ENCODE peak calls at places on chromosomes 3 and 15, in five cellular contexts. W is GM23338, B is pancreas, V is body of pancreas, Q is Panc1. M is an unnamed sample.

GRCh38 chr15:80461370-80462060 is 57.3 kb downstream of the ARNT2 start:
- ATAC-seq in W (no peak), B (no peak), V (no peak), Q (no peak), M (peak; percentile 26)

GRCh38 chr15:59249816-59250215 is 43.2 kb downstream of the LDHAL6B start:
- ATAC-seq in W (no peak), B (no peak), V (no peak), Q (no peak), M (no peak)

GRCh38 chr3:66449411-66449931 is 51.4 kb downstream of the LRIG1 start:
- ATAC-seq in W (no peak), B (no peak), V (no peak), Q (no peak), M (peak; percentile 52)

GRCh38 chr3:16146015-16146730 is 28.3 kb upstream of the GALNT15 start:
- ATAC-seq in W (no peak), B (no peak), V (no peak), Q (peak; percentile 29), M (no peak)

GRCh38 chr3:17231537-17232261 is 346.9 kb downstream of the PLCL2 start:
- ATAC-seq in W (no peak), B (peak; percentile 71), V (peak; percentile 48), Q (no peak), M (no peak)

GRCh38 chr15:60477164-60477563 is 1.8 kb downstream of the ICE2 start:
- ATAC-seq in W (no peak), B (no peak), V (no peak), Q (no peak), M (no peak)

GRCh38 chr3:51718547-51719412 is 11.9 kb downstream of the GRM2 start:
- ATAC-seq in W (peak; percentile 92), B (peak; percentile 87), V (peak; percentile 67), Q (peak; percentile 93), M (no peak)

GRCh38 chr15:51706347-51706746 is 25.0 kb downstream of the SCG3 start:
- ATAC-seq in W (no peak), B (no peak), V (no peak), Q (no peak), M (no peak)

GRCh38 chr3:193865339-193865738 is 270.6 kb upstream of the HES1 start:
- ATAC-seq in W (no peak), B (no peak), V (no peak), Q (no peak), M (no peak)

GRCh38 chr15:88655780-88656488 is 17.1 kb downstream of the ISG20 start:
- ATAC-seq in W (no peak), B (no peak), V (no peak), Q (no peak), M (no peak)

GRCh38 chr15:74396146-74396438 is 28.6 kb upstream of the CYP11A1 start:
- ATAC-seq in W (peak; percentile 16), B (no peak), V (no peak), Q (no peak), M (no peak)

GRCh38 chr3:170751894-170752283 is 118.1 kb downstream of the RPL22L1 start:
- ATAC-seq in W (no peak), B (peak; percentile 43), V (peak; percentile 24), Q (peak; percentile 76), M (peak; percentile 40)

GRCh38 chr3:58230876-58231552 is 6.6 kb upstream of the ABHD6 start:
- ATAC-seq in W (no peak), B (no peak), V (no peak), Q (no peak), M (no peak)
- H3K4me1 ChIP-seq in W (no peaks in the 10 kb centered on the region), B (no peaks in the 10 kb centered on the region), V (peaks cover 1% of the 10 kb centered on the region), Q (no peaks in the 10 kb centered on the region), M (no peaks in the 10 kb centered on the region)

GRCh38 chr3:123385981-123386380 is 62.9 kb downstream of the ADCY5 start:
- ATAC-seq in W (no peak), B (peak; percentile 52), V (peak; percentile 49), Q (peak; percentile 37), M (peak; percentile 45)
- H3K4me1 ChIP-seq in W (peaks cover 9% of the 10 kb centered on the region), B (no peaks in the 10 kb centered on the region), V (peaks cover 37% of the 10 kb centered on the region), Q (peaks cover 7% of the 10 kb centered on the region), M (peaks cover 100% of the 10 kb centered on the region)

DNA sequence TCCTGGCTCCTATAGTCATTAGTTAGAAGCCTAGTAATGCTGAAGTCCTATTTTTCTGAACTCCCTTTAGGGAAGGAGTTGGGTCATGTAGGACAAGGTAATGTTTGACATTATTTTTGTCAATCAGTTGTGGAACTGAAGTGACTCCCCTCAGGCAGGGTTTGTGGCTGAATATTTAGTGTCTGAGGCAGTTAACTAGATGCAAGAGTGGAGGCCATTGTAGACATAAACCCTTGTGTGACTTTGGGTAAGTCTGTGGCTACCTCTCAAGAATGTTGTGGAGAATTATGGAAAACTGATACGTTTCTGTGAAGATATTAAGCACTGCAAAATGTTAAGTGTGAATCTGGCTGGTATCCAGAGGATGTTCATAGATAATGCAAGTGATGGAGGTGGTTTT is 125.2 kb upstream of the PHLDB2 start:
- ATAC-seq in W (no peak), B (no peak), V (no peak), Q (no peak), M (no peak)
- H3K4me1 ChIP-seq in W (peaks cover 7% of the 10 kb centered on the region), B (peaks cover 45% of the 10 kb centered on the region), V (peaks cover 59% of the 10 kb centered on the region), Q (peaks cover 6% of the 10 kb centered on the region), M (peaks cover 24% of the 10 kb centered on the region)

GRCh38 chr3:188267790-188268333 is 113.9 kb downstream of the LPP start:
- ATAC-seq in W (peak; percentile 45), B (no peak), V (no peak), Q (no peak), M (no peak)
- H3K4me1 ChIP-seq in W (peaks cover 68% of the 10 kb centered on the region), B (peaks cover 21% of the 10 kb centered on the region), V (peaks cover 55% of the 10 kb centered on the region), Q (peaks cover 93% of the 10 kb centered on the region), M (peaks cover 49% of the 10 kb centered on the region)

GRCh38 chr3:184339016-184339415 is 1.6 kb downstream of the FAM131A start:
- ATAC-seq in W (no peak), B (no peak), V (no peak), Q (no peak), M (no peak)

GRCh38 chr3:184338538-184338945 is 1.1 kb downstream of the FAM131A start:
- ATAC-seq in W (peak; percentile 61), B (peak; percentile 23), V (no peak), Q (no peak), M (peak; percentile 70)

GRCh38 chr3:184343200-184343876 is 5.9 kb downstream of the FAM131A start:
- ATAC-seq in W (no peak), B (no peak), V (no peak), Q (no peak), M (no peak)

GRCh38 chr3:184344579-184345350 is 7.4 kb downstream of the FAM131A start:
- ATAC-seq in W (peak; percentile 11), B (no peak), V (no peak), Q (peak; percentile 6), M (no peak)

DNA sequence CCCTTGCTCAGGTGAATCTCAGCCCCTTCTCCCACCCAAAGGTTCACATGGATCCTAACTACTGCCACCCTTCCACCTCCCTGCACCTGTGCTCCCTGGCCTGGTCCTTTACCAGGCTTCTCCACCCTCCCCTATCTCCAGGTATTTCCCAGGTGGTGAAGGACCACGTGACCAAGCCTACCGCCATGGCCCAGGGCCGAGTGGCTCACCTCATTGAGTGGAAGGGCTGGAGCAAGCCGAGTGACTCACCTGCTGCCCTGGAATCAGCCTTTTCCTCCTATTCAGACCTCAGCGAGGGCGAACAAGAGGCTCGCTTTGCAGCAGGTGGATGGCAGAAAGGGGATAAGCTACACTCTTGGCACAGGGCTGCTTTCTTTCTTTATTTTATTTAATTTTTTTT is 4.5 kb downstream of the FAM131A start:
- ATAC-seq in W (no peak), B (peak; percentile 80), V (peak; percentile 81), Q (no peak), M (no peak)
- H3K4me1 ChIP-seq in W (peaks cover 26% of the 10 kb centered on the region), B (peaks cover 6% of the 10 kb centered on the region), V (peaks cover 29% of the 10 kb centered on the region), Q (peaks cover 11% of the 10 kb centered on the region), M (peaks cover 56% of the 10 kb centered on the region)

DNA sequence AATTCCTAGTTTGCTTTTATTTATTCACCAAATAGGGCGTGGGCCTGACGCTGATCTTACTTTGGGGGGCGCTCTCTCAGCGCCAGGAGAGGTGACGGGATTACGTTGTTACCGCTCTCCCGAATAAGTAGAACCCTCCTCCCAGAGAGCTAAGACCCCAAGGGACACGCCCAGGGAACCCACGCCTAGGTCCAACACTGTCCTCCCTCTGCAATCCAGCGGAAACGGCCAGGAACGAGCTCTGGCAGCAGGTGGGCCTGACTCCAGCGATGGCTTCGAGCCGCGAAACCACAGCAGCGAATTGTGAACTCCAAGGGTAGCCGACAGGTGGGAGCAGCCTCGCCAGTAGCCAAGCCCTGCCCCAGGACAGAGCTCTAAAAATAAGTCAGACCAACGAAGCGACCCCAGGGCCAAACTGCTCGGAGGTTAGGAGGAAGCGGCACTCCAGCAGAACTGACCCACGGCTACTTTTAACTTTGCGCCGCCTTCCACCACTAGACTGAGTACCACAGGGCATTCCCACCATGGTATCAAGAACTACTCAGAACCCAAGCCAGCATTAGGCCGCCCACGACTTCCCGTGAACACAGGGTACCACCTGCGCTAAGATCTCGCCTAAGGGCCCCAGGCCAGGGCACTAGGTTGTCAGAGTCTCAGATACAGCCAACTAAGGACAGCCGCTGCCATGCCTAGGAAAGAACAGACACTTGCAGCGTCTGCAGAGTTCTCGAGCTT is 1.6 kb upstream of the SIN3A start:
- ATAC-seq in W (peak; percentile 2), B (no peak), V (no peak), Q (no peak), M (no peak)
- H3K4me1 ChIP-seq in W (peaks cover 21% of the 10 kb centered on the region), B (peaks cover 10% of the 10 kb centered on the region), V (peaks cover 23% of the 10 kb centered on the region), Q (peaks cover 23% of the 10 kb centered on the region), M (peaks cover 45% of the 10 kb centered on the region)

DNA sequence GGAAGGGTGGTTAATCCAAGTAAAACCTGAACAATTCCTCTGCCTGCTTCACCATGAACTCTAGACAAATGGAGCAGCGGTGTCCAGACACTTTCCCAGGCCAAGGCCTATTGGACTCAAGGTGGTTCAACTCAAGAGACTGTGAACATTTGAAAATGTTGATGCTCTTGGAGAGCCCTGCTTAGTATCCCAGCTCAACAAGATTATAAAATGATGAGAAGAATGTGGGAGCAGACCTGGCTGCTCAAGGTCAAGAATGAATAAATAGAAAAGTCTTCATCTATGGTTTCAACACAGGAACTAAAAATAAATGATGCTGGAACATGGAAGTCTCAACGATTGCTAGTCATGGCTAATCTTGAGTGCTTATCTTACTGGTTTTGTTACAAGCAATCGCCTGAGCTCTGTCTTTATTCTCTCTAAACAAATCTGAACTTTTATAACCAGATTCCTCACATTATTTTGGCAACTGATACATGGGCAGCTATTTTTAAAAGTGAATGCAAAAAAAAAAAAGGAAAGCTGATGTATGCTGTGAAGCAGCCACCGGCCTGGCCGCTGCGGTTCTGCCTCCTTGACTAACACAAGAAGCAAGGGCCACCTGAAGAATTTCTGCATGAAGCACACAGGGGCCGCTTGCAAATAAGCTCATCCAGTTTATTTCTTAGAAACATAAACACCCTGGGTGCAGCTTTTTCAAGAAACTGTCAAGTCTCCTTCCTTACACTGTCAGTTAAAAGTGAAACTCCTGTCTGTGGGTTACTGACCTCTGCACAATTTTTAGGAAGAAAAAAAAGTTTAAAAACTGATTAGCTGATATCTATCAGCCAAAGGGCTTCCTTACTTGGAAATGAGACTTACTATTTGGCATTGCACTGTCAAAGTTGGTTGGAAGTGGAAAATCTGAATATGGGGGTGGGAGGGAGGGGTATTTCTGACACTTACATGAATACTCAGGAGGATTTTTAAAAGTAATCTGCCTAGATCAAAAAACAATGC is 120.1 kb upstream of the ARHGEF3 start:
- ATAC-seq in W (no peak), B (no peak), V (no peak), Q (no peak), M (peak; percentile 16)
- H3K4me1 ChIP-seq in W (peaks cover 17% of the 10 kb centered on the region), B (peaks cover 17% of the 10 kb centered on the region), V (no peaks in the 10 kb centered on the region), Q (no peaks in the 10 kb centered on the region), M (peaks cover 8% of the 10 kb centered on the region)